ENCODE peak calls at places on chromosomes 3 and 15, in eight cellular contexts. One of them, this sample, is unnamed.

GRCh38 chr3:33911525-33912322 is 113.3 kb downstream of the PDCD6IP start:
- DNase-seq in epithelial cell of esophagus: peak; percentile 74
- DNase-seq in sigmoid colon: no peak
- DNase-seq in Panc1: no peak
- DNase-seq in HFF-Myc: no peak
- DNase-seq in cardiac fibroblast: peak; percentile 69
- DNase-seq in heart right ventricle: no peak
- DNase-seq in HCT116: peak; percentile 0
- DNase-seq in this sample: no peak

GRCh38 chr15:92638709-92639365 is 16.7 kb downstream of the FAM174B start:
- DNase-seq in epithelial cell of esophagus: no peak
- DNase-seq in sigmoid colon: no peak
- DNase-seq in Panc1: no peak
- DNase-seq in HFF-Myc: no peak
- DNase-seq in cardiac fibroblast: no peak
- DNase-seq in heart right ventricle: no peak
- DNase-seq in HCT116: no peak
- DNase-seq in this sample: peak; percentile 93

GRCh38 chr3:77081240-77081661 is 41.4 kb downstream of the ROBO2 start:
- DNase-seq in epithelial cell of esophagus: peak; percentile 97
- DNase-seq in sigmoid colon: no peak
- DNase-seq in Panc1: no peak
- DNase-seq in HFF-Myc: no peak
- DNase-seq in cardiac fibroblast: peak; percentile 4
- DNase-seq in heart right ventricle: peak; percentile 29
- DNase-seq in HCT116: no peak
- DNase-seq in this sample: no peak

GRCh38 chr3:100402150-100402706 is 889 bp downstream of the LNP1 start:
- DNase-seq in epithelial cell of esophagus: peak; percentile 66
- DNase-seq in sigmoid colon: no peak
- DNase-seq in Panc1: no peak
- DNase-seq in HFF-Myc: peak; percentile 37
- DNase-seq in cardiac fibroblast: peak; percentile 52
- DNase-seq in heart right ventricle: no peak
- DNase-seq in HCT116: no peak
- DNase-seq in this sample: no peak

GRCh38 chr3:35254917-35255316 is 384.4 kb upstream of the ARPP21 start:
- DNase-seq in epithelial cell of esophagus: no peak
- DNase-seq in sigmoid colon: no peak
- DNase-seq in Panc1: no peak
- DNase-seq in HFF-Myc: no peak
- DNase-seq in cardiac fibroblast: no peak
- DNase-seq in heart right ventricle: no peak
- DNase-seq in HCT116: no peak
- DNase-seq in this sample: no peak

GRCh38 chr3:133576169-133576568 is 2.7 kb downstream of the CDV3 start:
- DNase-seq in epithelial cell of esophagus: no peak
- DNase-seq in sigmoid colon: no peak
- DNase-seq in Panc1: no peak
- DNase-seq in HFF-Myc: no peak
- DNase-seq in cardiac fibroblast: peak; percentile 19
- DNase-seq in heart right ventricle: no peak
- DNase-seq in HCT116: no peak
- DNase-seq in this sample: no peak

GRCh38 chr3:170899455-170899854 is 9.0 kb downstream of the EIF5A2 start:
- DNase-seq in epithelial cell of esophagus: no peak
- DNase-seq in sigmoid colon: no peak
- DNase-seq in Panc1: no peak
- DNase-seq in HFF-Myc: no peak
- DNase-seq in cardiac fibroblast: no peak
- DNase-seq in heart right ventricle: no peak
- DNase-seq in HCT116: no peak
- DNase-seq in this sample: no peak

GRCh38 chr3:59290358-59290757 is 240.5 kb upstream of the CFAP20DC start:
- DNase-seq in epithelial cell of esophagus: peak; percentile 18
- DNase-seq in sigmoid colon: no peak
- DNase-seq in Panc1: no peak
- DNase-seq in HFF-Myc: no peak
- DNase-seq in cardiac fibroblast: no peak
- DNase-seq in heart right ventricle: no peak
- DNase-seq in HCT116: no peak
- DNase-seq in this sample: no peak

GRCh38 chr3:37891227-37891626 is 29.5 kb downstream of the CTDSPL start:
- DNase-seq in epithelial cell of esophagus: no peak
- DNase-seq in sigmoid colon: no peak
- DNase-seq in Panc1: no peak
- DNase-seq in HFF-Myc: no peak
- DNase-seq in cardiac fibroblast: peak; percentile 13
- DNase-seq in heart right ventricle: no peak
- DNase-seq in HCT116: no peak
- DNase-seq in this sample: peak; percentile 19

GRCh38 chr3:13528217-13528801 is 20.6 kb upstream of the FBLN2 start:
- DNase-seq in epithelial cell of esophagus: no peak
- DNase-seq in sigmoid colon: no peak
- DNase-seq in Panc1: no peak
- DNase-seq in HFF-Myc: no peak
- DNase-seq in cardiac fibroblast: peak; percentile 20
- DNase-seq in heart right ventricle: no peak
- DNase-seq in HCT116: no peak
- DNase-seq in this sample: no peak

GRCh38 chr3:126036056-126036549 is 47.8 kb downstream of the SLC41A3 start:
- DNase-seq in epithelial cell of esophagus: no peak
- DNase-seq in sigmoid colon: peak; percentile 40
- DNase-seq in Panc1: no peak
- DNase-seq in HFF-Myc: no peak
- DNase-seq in cardiac fibroblast: no peak
- DNase-seq in heart right ventricle: no peak
- DNase-seq in HCT116: no peak
- DNase-seq in this sample: no peak

GRCh38 chr15:67639591-67639990 is 97.1 kb downstream of the MAP2K5 start:
- DNase-seq in epithelial cell of esophagus: no peak
- DNase-seq in sigmoid colon: no peak
- DNase-seq in Panc1: no peak
- DNase-seq in HFF-Myc: no peak
- DNase-seq in cardiac fibroblast: no peak
- DNase-seq in heart right ventricle: no peak
- DNase-seq in HCT116: no peak
- DNase-seq in this sample: no peak

GRCh38 chr3:186953011-186953487 is 22.7 kb downstream of the ST6GAL1 start:
- DNase-seq in epithelial cell of esophagus: peak; percentile 47
- DNase-seq in sigmoid colon: no peak
- DNase-seq in Panc1: no peak
- DNase-seq in HFF-Myc: no peak
- DNase-seq in cardiac fibroblast: peak; percentile 67
- DNase-seq in heart right ventricle: no peak
- DNase-seq in HCT116: no peak
- DNase-seq in this sample: no peak

GRCh38 chr3:173876476-173876875 is 478.9 kb downstream of the NLGN1 start:
- DNase-seq in epithelial cell of esophagus: no peak
- DNase-seq in sigmoid colon: no peak
- DNase-seq in Panc1: no peak
- DNase-seq in HFF-Myc: no peak
- DNase-seq in cardiac fibroblast: peak; percentile 28
- DNase-seq in heart right ventricle: no peak
- DNase-seq in HCT116: peak; percentile 7
- DNase-seq in this sample: no peak

GRCh38 chr3:191382661-191383060 is 52.3 kb upstream of the UTS2B start:
- DNase-seq in epithelial cell of esophagus: no peak
- DNase-seq in sigmoid colon: no peak
- DNase-seq in Panc1: no peak
- DNase-seq in HFF-Myc: no peak
- DNase-seq in cardiac fibroblast: no peak
- DNase-seq in heart right ventricle: no peak
- DNase-seq in HCT116: no peak
- DNase-seq in this sample: no peak

GRCh38 chr3:15272431-15273196 is 59.8 kb downstream of the SH3BP5 start:
- DNase-seq in epithelial cell of esophagus: no peak
- DNase-seq in sigmoid colon: peak; percentile 50
- DNase-seq in Panc1: no peak
- DNase-seq in HFF-Myc: no peak
- DNase-seq in cardiac fibroblast: no peak
- DNase-seq in heart right ventricle: no peak
- DNase-seq in HCT116: no peak
- DNase-seq in this sample: no peak
- TF ChIP-seq CTCF in epithelial cell of esophagus: no peak
- TF ChIP-seq CTCF in sigmoid colon: no peak
- TF ChIP-seq CTCF in Panc1: no peak
- TF ChIP-seq CTCF in HFF-Myc: no peak
- TF ChIP-seq CTCF in cardiac fibroblast: no peak
- TF ChIP-seq CTCF in heart right ventricle: no peak
- TF ChIP-seq CTCF in HCT116: peak; percentile 3
- TF ChIP-seq CTCF in this sample: peak; percentile 23

GRCh38 chr15:89104172-89104564 is 15.9 kb downstream of the ABHD2 start:
- DNase-seq in epithelial cell of esophagus: no peak
- DNase-seq in sigmoid colon: peak; percentile 57
- DNase-seq in Panc1: no peak
- DNase-seq in HFF-Myc: no peak
- DNase-seq in cardiac fibroblast: no peak
- DNase-seq in heart right ventricle: no peak
- DNase-seq in HCT116: no peak
- DNase-seq in this sample: no peak
- H3K4me3 ChIP-seq in epithelial cell of esophagus: no peak overlapping the region
- H3K4me3 ChIP-seq in sigmoid colon: no peak overlapping the region
- H3K4me3 ChIP-seq in Panc1: no peak overlapping the region
- H3K4me3 ChIP-seq in HFF-Myc: no peak overlapping the region
- H3K4me3 ChIP-seq in cardiac fibroblast: no peak overlapping the region
- H3K4me3 ChIP-seq in heart right ventricle: peak overlapping the region; percentile 10
- H3K4me3 ChIP-seq in HCT116: no peak overlapping the region
- H3K4me3 ChIP-seq in this sample: no peak overlapping the region

GRCh38 chr3:131217296-131217741 is 164.3 kb upstream of the NUDT16 start:
- DNase-seq in epithelial cell of esophagus: peak; percentile 67
- DNase-seq in sigmoid colon: no peak
- DNase-seq in Panc1: no peak
- DNase-seq in HFF-Myc: no peak
- DNase-seq in cardiac fibroblast: peak; percentile 69
- DNase-seq in heart right ventricle: no peak
- DNase-seq in HCT116: no peak
- DNase-seq in this sample: no peak

GRCh38 chr3:131216340-131216739 is 165.2 kb upstream of the NUDT16 start:
- DNase-seq in epithelial cell of esophagus: no peak
- DNase-seq in sigmoid colon: no peak
- DNase-seq in Panc1: no peak
- DNase-seq in HFF-Myc: no peak
- DNase-seq in cardiac fibroblast: peak; percentile 20
- DNase-seq in heart right ventricle: no peak
- DNase-seq in HCT116: no peak
- DNase-seq in this sample: no peak

GRCh38 chr3:131218196-131218595 is 163.4 kb upstream of the NUDT16 start:
- DNase-seq in epithelial cell of esophagus: peak; percentile 41
- DNase-seq in sigmoid colon: no peak
- DNase-seq in Panc1: no peak
- DNase-seq in HFF-Myc: no peak
- DNase-seq in cardiac fibroblast: peak; percentile 64
- DNase-seq in heart right ventricle: no peak
- DNase-seq in HCT116: no peak
- DNase-seq in this sample: no peak

GRCh38 chr3:131221731-131222130 is 159.8 kb upstream of the NUDT16 start:
- DNase-seq in epithelial cell of esophagus: peak; percentile 77
- DNase-seq in sigmoid colon: no peak
- DNase-seq in Panc1: no peak
- DNase-seq in HFF-Myc: no peak
- DNase-seq in cardiac fibroblast: peak; percentile 80
- DNase-seq in heart right ventricle: no peak
- DNase-seq in HCT116: no peak
- DNase-seq in this sample: no peak

DNA sequence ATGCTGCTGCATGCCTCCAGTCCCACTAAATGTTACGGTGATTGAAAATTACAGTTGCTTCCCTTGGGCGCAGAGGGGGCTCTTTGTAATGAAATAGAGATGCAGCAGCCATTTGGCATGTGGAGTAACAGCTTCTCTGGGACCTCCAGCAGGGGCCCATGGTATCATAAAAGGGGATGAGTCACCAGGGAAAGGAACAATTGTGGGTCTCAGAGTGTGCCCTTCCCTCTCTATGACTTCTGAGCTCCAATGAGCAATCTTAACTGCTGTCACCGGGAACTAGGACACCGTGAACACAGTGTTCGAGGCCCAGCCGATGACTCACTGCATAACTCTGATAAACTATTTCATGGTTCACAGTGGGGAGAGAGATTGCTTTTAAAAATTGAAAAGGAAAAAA is 164.8 kb upstream of the NUDT16 start:
- DNase-seq in epithelial cell of esophagus: peak; percentile 59
- DNase-seq in sigmoid colon: no peak
- DNase-seq in Panc1: no peak
- DNase-seq in HFF-Myc: peak; percentile 14
- DNase-seq in cardiac fibroblast: peak; percentile 87
- DNase-seq in heart right ventricle: no peak
- DNase-seq in HCT116: peak; percentile 74
- DNase-seq in this sample: no peak
- TF ChIP-seq CTCF in epithelial cell of esophagus: no peak
- TF ChIP-seq CTCF in sigmoid colon: no peak
- TF ChIP-seq CTCF in Panc1: no peak
- TF ChIP-seq CTCF in HFF-Myc: no peak
- TF ChIP-seq CTCF in cardiac fibroblast: peak; percentile 17
- TF ChIP-seq CTCF in heart right ventricle: no peak
- TF ChIP-seq CTCF in HCT116: no peak
- TF ChIP-seq CTCF in this sample: no peak

GRCh38 chr3:45191424-45191823 is 34.7 kb downstream of the TMEM158 start:
- DNase-seq in epithelial cell of esophagus: no peak
- DNase-seq in sigmoid colon: peak; percentile 38
- DNase-seq in Panc1: no peak
- DNase-seq in HFF-Myc: no peak
- DNase-seq in cardiac fibroblast: no peak
- DNase-seq in heart right ventricle: no peak
- DNase-seq in HCT116: no peak
- DNase-seq in this sample: no peak

GRCh38 chr3:45188714-45189659 is 37.1 kb downstream of the TMEM158 start:
- DNase-seq in epithelial cell of esophagus: no peak
- DNase-seq in sigmoid colon: no peak
- DNase-seq in Panc1: no peak
- DNase-seq in HFF-Myc: no peak
- DNase-seq in cardiac fibroblast: no peak
- DNase-seq in heart right ventricle: no peak
- DNase-seq in HCT116: no peak
- DNase-seq in this sample: no peak

GRCh38 chr3:45187597-45188210 is 38.4 kb downstream of the TMEM158 start:
- DNase-seq in epithelial cell of esophagus: peak; percentile 67
- DNase-seq in sigmoid colon: no peak
- DNase-seq in Panc1: no peak
- DNase-seq in HFF-Myc: no peak
- DNase-seq in cardiac fibroblast: no peak
- DNase-seq in heart right ventricle: no peak
- DNase-seq in HCT116: no peak
- DNase-seq in this sample: no peak

GRCh38 chr3:45194791-45195190 is 31.3 kb downstream of the TMEM158 start:
- DNase-seq in epithelial cell of esophagus: no peak
- DNase-seq in sigmoid colon: no peak
- DNase-seq in Panc1: no peak
- DNase-seq in HFF-Myc: no peak
- DNase-seq in cardiac fibroblast: no peak
- DNase-seq in heart right ventricle: no peak
- DNase-seq in HCT116: no peak
- DNase-seq in this sample: no peak

DNA sequence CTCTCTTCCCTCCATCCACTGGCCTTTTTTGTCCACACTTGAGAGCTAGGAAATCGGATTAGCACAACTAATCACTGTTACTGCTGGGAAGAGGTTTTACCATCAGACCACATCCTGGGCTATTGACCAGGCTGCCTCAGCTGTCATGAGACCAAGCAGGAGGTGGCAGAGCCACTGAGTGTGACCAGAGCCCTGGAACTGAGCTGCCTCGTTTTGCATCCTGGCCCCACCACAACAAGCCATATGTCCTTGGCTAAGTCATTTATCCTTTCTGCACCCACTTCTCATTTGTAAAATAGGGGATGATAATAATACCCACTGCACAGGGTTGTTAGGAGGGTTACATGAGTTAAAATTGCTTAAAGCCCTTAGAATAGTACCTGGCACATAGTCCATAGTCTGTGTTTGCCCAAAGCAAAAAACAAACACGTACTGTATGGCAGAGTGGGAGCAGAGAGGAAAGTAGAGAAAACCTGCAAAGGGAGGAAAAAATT is 34.1 kb downstream of the TMEM158 start:
- DNase-seq in epithelial cell of esophagus: no peak
- DNase-seq in sigmoid colon: peak; percentile 7
- DNase-seq in Panc1: no peak
- DNase-seq in HFF-Myc: no peak
- DNase-seq in cardiac fibroblast: no peak
- DNase-seq in heart right ventricle: no peak
- DNase-seq in HCT116: no peak
- DNase-seq in this sample: no peak
- H3K4me3 ChIP-seq in epithelial cell of esophagus: no peak overlapping the region
- H3K4me3 ChIP-seq in sigmoid colon: no peak overlapping the region
- H3K4me3 ChIP-seq in Panc1: no peak overlapping the region
- H3K4me3 ChIP-seq in HFF-Myc: no peak overlapping the region
- H3K4me3 ChIP-seq in cardiac fibroblast: no peak overlapping the region
- H3K4me3 ChIP-seq in heart right ventricle: no peak overlapping the region
- H3K4me3 ChIP-seq in HCT116: no peak overlapping the region
- H3K4me3 ChIP-seq in this sample: no peak overlapping the region